ENCODE peak calls at places on chromosomes 2 and 18, in seven cellular contexts. One of them, this sample, is unnamed.

GRCh38 chr2:9990735-9991134 is 39.2 kb downstream of the GRHL1 start:
- DNase-seq in stimulated activated CD4-positive, alpha-beta T cell treated with anti-CD3 and anti-CD28 coated beads, Interleukin-15, amount 100 ng/mL, for 24 hours: no peak
- DNase-seq in CD8-positive, alpha-beta T cell: no peak
- DNase-seq in T-helper 2 cell: no peak
- DNase-seq in SK-MEL-5: peak; percentile 30
- DNase-seq in RWPE1: no peak
- DNase-seq in dermis blood vessel endothelial cell: peak; percentile 48
- DNase-seq in this sample: no peak

GRCh38 chr18:44246001-44246400 is 434.7 kb upstream of the SETBP1 start:
- DNase-seq in RWPE1: no peak
- DNase-seq in stimulated activated CD4-positive, alpha-beta T cell treated with anti-CD3 and anti-CD28 coated beads, Interleukin-15, amount 100 ng/mL, for 24 hours: no peak
- DNase-seq in dermis blood vessel endothelial cell: no peak
- DNase-seq in SK-MEL-5: no peak
- DNase-seq in T-helper 2 cell: no peak
- DNase-seq in CD8-positive, alpha-beta T cell: no peak
- DNase-seq in this sample: no peak

GRCh38 chr2:224688996-224689395 is 27.2 kb downstream of the CCDC195 start:
- DNase-seq in dermis blood vessel endothelial cell: no peak
- DNase-seq in RWPE1: no peak
- DNase-seq in stimulated activated CD4-positive, alpha-beta T cell treated with anti-CD3 and anti-CD28 coated beads, Interleukin-15, amount 100 ng/mL, for 24 hours: no peak
- DNase-seq in SK-MEL-5: no peak
- DNase-seq in CD8-positive, alpha-beta T cell: no peak
- DNase-seq in T-helper 2 cell: no peak
- DNase-seq in this sample: no peak

GRCh38 chr2:196390243-196391148 is 219.1 kb upstream of the STK17B start:
- DNase-seq in RWPE1: no peak
- DNase-seq in CD8-positive, alpha-beta T cell: no peak
- DNase-seq in stimulated activated CD4-positive, alpha-beta T cell treated with anti-CD3 and anti-CD28 coated beads, Interleukin-15, amount 100 ng/mL, for 24 hours: no peak
- DNase-seq in T-helper 2 cell: no peak
- DNase-seq in dermis blood vessel endothelial cell: no peak
- DNase-seq in SK-MEL-5: no peak
- DNase-seq in this sample: no peak

GRCh38 chr2:216312441-216312840 is 59.8 kb downstream of the MARCHF4 start:
- DNase-seq in dermis blood vessel endothelial cell: no peak
- DNase-seq in SK-MEL-5: no peak
- DNase-seq in CD8-positive, alpha-beta T cell: no peak
- DNase-seq in T-helper 2 cell: no peak
- DNase-seq in stimulated activated CD4-positive, alpha-beta T cell treated with anti-CD3 and anti-CD28 coated beads, Interleukin-15, amount 100 ng/mL, for 24 hours: no peak
- DNase-seq in RWPE1: no peak
- DNase-seq in this sample: no peak

GRCh38 chr2:43766006-43766405 is 7.8 kb upstream of the DYNC2LI1 start:
- DNase-seq in CD8-positive, alpha-beta T cell: no peak
- DNase-seq in T-helper 2 cell: no peak
- DNase-seq in RWPE1: peak; percentile 28
- DNase-seq in stimulated activated CD4-positive, alpha-beta T cell treated with anti-CD3 and anti-CD28 coated beads, Interleukin-15, amount 100 ng/mL, for 24 hours: no peak
- DNase-seq in SK-MEL-5: no peak
- DNase-seq in dermis blood vessel endothelial cell: no peak
- DNase-seq in this sample: no peak

GRCh38 chr2:54107455-54107764 is 8.0 kb upstream of the ACYP2 start:
- DNase-seq in CD8-positive, alpha-beta T cell: no peak
- DNase-seq in T-helper 2 cell: no peak
- DNase-seq in RWPE1: no peak
- DNase-seq in stimulated activated CD4-positive, alpha-beta T cell treated with anti-CD3 and anti-CD28 coated beads, Interleukin-15, amount 100 ng/mL, for 24 hours: no peak
- DNase-seq in dermis blood vessel endothelial cell: no peak
- DNase-seq in SK-MEL-5: no peak
- DNase-seq in this sample: no peak

GRCh38 chr2:128309341-128310093 is 9.2 kb downstream of the HS6ST1 start:
- DNase-seq in CD8-positive, alpha-beta T cell: no peak
- DNase-seq in RWPE1: no peak
- DNase-seq in dermis blood vessel endothelial cell: peak; percentile 34
- DNase-seq in T-helper 2 cell: peak; percentile 1
- DNase-seq in SK-MEL-5: no peak
- DNase-seq in stimulated activated CD4-positive, alpha-beta T cell treated with anti-CD3 and anti-CD28 coated beads, Interleukin-15, amount 100 ng/mL, for 24 hours: no peak
- DNase-seq in this sample: no peak

GRCh38 chr2:24874025-24874424 is 46.0 kb downstream of the ADCY3 start:
- DNase-seq in CD8-positive, alpha-beta T cell: no peak
- DNase-seq in RWPE1: no peak
- DNase-seq in SK-MEL-5: no peak
- DNase-seq in T-helper 2 cell: no peak
- DNase-seq in stimulated activated CD4-positive, alpha-beta T cell treated with anti-CD3 and anti-CD28 coated beads, Interleukin-15, amount 100 ng/mL, for 24 hours: no peak
- DNase-seq in dermis blood vessel endothelial cell: no peak
- DNase-seq in this sample: no peak

GRCh38 chr2:119109823-119110222 is 48.7 kb downstream of the C1QL2 start:
- DNase-seq in stimulated activated CD4-positive, alpha-beta T cell treated with anti-CD3 and anti-CD28 coated beads, Interleukin-15, amount 100 ng/mL, for 24 hours: no peak
- DNase-seq in CD8-positive, alpha-beta T cell: no peak
- DNase-seq in dermis blood vessel endothelial cell: no peak
- DNase-seq in SK-MEL-5: no peak
- DNase-seq in RWPE1: peak; percentile 46
- DNase-seq in T-helper 2 cell: no peak
- DNase-seq in this sample: no peak

GRCh38 chr2:236790991-236791390 is 221.4 kb downstream of the ACKR3 start:
- DNase-seq in RWPE1: no peak
- DNase-seq in SK-MEL-5: no peak
- DNase-seq in T-helper 2 cell: no peak
- DNase-seq in stimulated activated CD4-positive, alpha-beta T cell treated with anti-CD3 and anti-CD28 coated beads, Interleukin-15, amount 100 ng/mL, for 24 hours: no peak
- DNase-seq in dermis blood vessel endothelial cell: no peak
- DNase-seq in CD8-positive, alpha-beta T cell: no peak
- DNase-seq in this sample: no peak

This sample was measured in activated T-cell treated with anti-CD3 and anti-CD28 coated beads, Interleukin-2, amount 50 U/mL, for 72 hours.